ENCODE peak calls at places on chromosome 6, in five cellular contexts. One of them, this sample, is unnamed.

GRCh38 chr6:145704153-145704781 is 31.1 kb downstream of the EPM2A start:
- DNase-seq in colonic mucosa: no peak
- DNase-seq in astrocyte of the cerebellum: no peak
- DNase-seq in pancreas: no peak
- DNase-seq in endodermal cell: no peak
- DNase-seq in this sample: no peak

GRCh38 chr6:2412731-2413130 is 167.3 kb upstream of the GMDS start:
- DNase-seq in colonic mucosa: no peak
- DNase-seq in astrocyte of the cerebellum: peak
- DNase-seq in pancreas: no peak
- DNase-seq in endodermal cell: no peak
- DNase-seq in this sample: no peak

GRCh38 chr6:7271205-7271534 is 41.8 kb downstream of the SSR1 start:
- DNase-seq in colonic mucosa: no peak
- DNase-seq in astrocyte of the cerebellum: no peak
- DNase-seq in pancreas: no peak
- DNase-seq in endodermal cell: no peak
- DNase-seq in this sample: no peak

GRCh38 chr6:42363906-42364859 is 87.5 kb downstream of the TRERF1 start:
- DNase-seq in colonic mucosa: no peak
- DNase-seq in astrocyte of the cerebellum: no peak
- DNase-seq in pancreas: no peak
- DNase-seq in endodermal cell: no peak
- DNase-seq in this sample: no peak

GRCh38 chr6:14533446-14533845 is 415.9 kb downstream of the CD83 start:
- DNase-seq in colonic mucosa: no peak
- DNase-seq in astrocyte of the cerebellum: no peak
- DNase-seq in pancreas: no peak
- DNase-seq in endodermal cell: no peak
- DNase-seq in this sample: no peak

GRCh38 chr6:157853902-157854481 is 30.9 kb downstream of the SNX9 start:
- DNase-seq in colonic mucosa: peak
- DNase-seq in astrocyte of the cerebellum: no peak
- DNase-seq in pancreas: no peak
- DNase-seq in endodermal cell: no peak
- DNase-seq in this sample: no peak

GRCh38 chr6:53483423-53484353 is 61.2 kb downstream of the GCLC start:
- DNase-seq in colonic mucosa: peak
- DNase-seq in astrocyte of the cerebellum: no peak
- DNase-seq in pancreas: no peak
- DNase-seq in endodermal cell: no peak
- DNase-seq in this sample: no peak

GRCh38 chr6:96716221-96716620 is 121.1 kb downstream of the GPR63 start:
- DNase-seq in colonic mucosa: no peak
- DNase-seq in astrocyte of the cerebellum: no peak
- DNase-seq in pancreas: no peak
- DNase-seq in endodermal cell: peak
- DNase-seq in this sample: no peak

GRCh38 chr6:106257195-106257594 is 68.4 kb downstream of the ATG5 start:
- DNase-seq in colonic mucosa: no peak
- DNase-seq in astrocyte of the cerebellum: no peak
- DNase-seq in pancreas: no peak
- DNase-seq in endodermal cell: no peak
- DNase-seq in this sample: no peak

GRCh38 chr6:106724848-106725247 is 95.5 kb downstream of the QRSL1 start:
- DNase-seq in colonic mucosa: no peak
- DNase-seq in astrocyte of the cerebellum: no peak
- DNase-seq in pancreas: no peak
- DNase-seq in endodermal cell: no peak
- DNase-seq in this sample: no peak

GRCh38 chr6:1131285-1132079 is 180.4 kb upstream of the FOXQ1 start:
- DNase-seq in colonic mucosa: no peak
- DNase-seq in astrocyte of the cerebellum: peak
- DNase-seq in pancreas: no peak
- DNase-seq in endodermal cell: no peak
- DNase-seq in this sample: peak

GRCh38 chr6:136334465-136334846 is 44.8 kb upstream of the BCLAF1 start:
- DNase-seq in colonic mucosa: no peak
- DNase-seq in astrocyte of the cerebellum: no peak
- DNase-seq in pancreas: no peak
- DNase-seq in endodermal cell: no peak
- DNase-seq in this sample: no peak

GRCh38 chr6:37785002-37785687 is 34.4 kb upstream of the ZFAND3 start:
- DNase-seq in colonic mucosa: no peak
- DNase-seq in astrocyte of the cerebellum: no peak
- DNase-seq in pancreas: no peak
- DNase-seq in endodermal cell: peak
- DNase-seq in this sample: no peak

GRCh38 chr6:111157412-111157811 is 70.1 kb downstream of the SLC16A10 start:
- DNase-seq in colonic mucosa: no peak
- DNase-seq in astrocyte of the cerebellum: no peak
- DNase-seq in pancreas: no peak
- DNase-seq in endodermal cell: no peak
- DNase-seq in this sample: no peak

GRCh38 chr6:117326396-117326795 is 61.0 kb downstream of the VGLL2 start:
- DNase-seq in colonic mucosa: no peak
- DNase-seq in astrocyte of the cerebellum: no peak
- DNase-seq in pancreas: no peak
- DNase-seq in endodermal cell: no peak
- DNase-seq in this sample: no peak

GRCh38 chr6:112018619-112019416 is 35.1 kb upstream of the CCN6 start:
- DNase-seq in colonic mucosa: no peak
- DNase-seq in astrocyte of the cerebellum: no peak
- DNase-seq in pancreas: no peak
- DNase-seq in endodermal cell: peak
- DNase-seq in this sample: peak

GRCh38 chr6:351011-351866 is 40.3 kb upstream of the IRF4 start:
- DNase-seq in colonic mucosa: no peak
- DNase-seq in astrocyte of the cerebellum: no peak
- DNase-seq in pancreas: no peak
- DNase-seq in endodermal cell: no peak
- DNase-seq in this sample: no peak

GRCh38 chr6:118551063-118551672 is 3.1 kb downstream of the PLN start:
- DNase-seq in colonic mucosa: no peak
- DNase-seq in astrocyte of the cerebellum: peak
- DNase-seq in pancreas: no peak
- DNase-seq in endodermal cell: no peak
- DNase-seq in this sample: peak

GRCh38 chr6:25302677-25303128 is 23.5 kb downstream of the CARMIL1 start:
- DNase-seq in colonic mucosa: no peak
- DNase-seq in astrocyte of the cerebellum: no peak
- DNase-seq in pancreas: no peak
- DNase-seq in endodermal cell: no peak
- DNase-seq in this sample: peak

GRCh38 chr6:165985281-165985925 is 182.2 kb downstream of the TBXT start:
- DNase-seq in colonic mucosa: no peak
- DNase-seq in astrocyte of the cerebellum: no peak
- DNase-seq in pancreas: no peak
- DNase-seq in endodermal cell: no peak
- DNase-seq in this sample: no peak

GRCh38 chr6:4999586-4999985 is 4.3 kb downstream of the RPP40 start:
- DNase-seq in colonic mucosa: no peak
- DNase-seq in astrocyte of the cerebellum: no peak
- DNase-seq in pancreas: no peak
- DNase-seq in endodermal cell: no peak
- DNase-seq in this sample: no peak

GRCh38 chr6:16437984-16438383 is 199.6 kb downstream of the GMPR start:
- DNase-seq in colonic mucosa: no peak
- DNase-seq in astrocyte of the cerebellum: no peak
- DNase-seq in pancreas: no peak
- DNase-seq in endodermal cell: no peak
- DNase-seq in this sample: no peak

GRCh38 chr6:24990227-24990843 is 54.6 kb upstream of the RIPOR2 start:
- DNase-seq in colonic mucosa: no peak
- DNase-seq in astrocyte of the cerebellum: no peak
- DNase-seq in pancreas: no peak
- DNase-seq in endodermal cell: peak
- DNase-seq in this sample: no peak

GRCh38 chr6:169293196-169293595 is 39.5 kb upstream of the THBS2 start:
- DNase-seq in colonic mucosa: no peak
- DNase-seq in astrocyte of the cerebellum: no peak
- DNase-seq in pancreas: no peak
- DNase-seq in endodermal cell: no peak
- DNase-seq in this sample: no peak

GRCh38 chr6:14665827-14666724 is 548.5 kb downstream of the CD83 start:
- DNase-seq in colonic mucosa: no peak
- DNase-seq in astrocyte of the cerebellum: peak
- DNase-seq in pancreas: no peak
- DNase-seq in endodermal cell: no peak
- DNase-seq in this sample: peak

GRCh38 chr6:5059036-5059896 is 25.9 kb upstream of the PPP1R3G start:
- DNase-seq in colonic mucosa: peak
- DNase-seq in astrocyte of the cerebellum: no peak
- DNase-seq in pancreas: no peak
- DNase-seq in endodermal cell: no peak
- DNase-seq in this sample: no peak

GRCh38 chr6:47034421-47034820 is 7.7 kb downstream of the ADGRF1 start:
- DNase-seq in colonic mucosa: no peak
- DNase-seq in astrocyte of the cerebellum: peak
- DNase-seq in pancreas: no peak
- DNase-seq in endodermal cell: no peak
- DNase-seq in this sample: no peak

GRCh38 chr6:42315991-42316378 is 98.3 kb upstream of the MRPS10 start:
- DNase-seq in colonic mucosa: peak
- DNase-seq in astrocyte of the cerebellum: peak
- DNase-seq in pancreas: no peak
- DNase-seq in endodermal cell: peak
- DNase-seq in this sample: peak

GRCh38 chr6:13026557-13026956 is 301.8 kb downstream of the TBC1D7 start:
- DNase-seq in colonic mucosa: no peak
- DNase-seq in astrocyte of the cerebellum: no peak
- DNase-seq in pancreas: no peak
- DNase-seq in endodermal cell: no peak
- DNase-seq in this sample: no peak
- H3K4me3 ChIP-seq in colonic mucosa: no peak
- H3K4me3 ChIP-seq in astrocyte of the cerebellum: no peak
- H3K4me3 ChIP-seq in pancreas: no peak
- H3K4me3 ChIP-seq in endodermal cell: no peak
- H3K4me3 ChIP-seq in this sample: no peak

DNA sequence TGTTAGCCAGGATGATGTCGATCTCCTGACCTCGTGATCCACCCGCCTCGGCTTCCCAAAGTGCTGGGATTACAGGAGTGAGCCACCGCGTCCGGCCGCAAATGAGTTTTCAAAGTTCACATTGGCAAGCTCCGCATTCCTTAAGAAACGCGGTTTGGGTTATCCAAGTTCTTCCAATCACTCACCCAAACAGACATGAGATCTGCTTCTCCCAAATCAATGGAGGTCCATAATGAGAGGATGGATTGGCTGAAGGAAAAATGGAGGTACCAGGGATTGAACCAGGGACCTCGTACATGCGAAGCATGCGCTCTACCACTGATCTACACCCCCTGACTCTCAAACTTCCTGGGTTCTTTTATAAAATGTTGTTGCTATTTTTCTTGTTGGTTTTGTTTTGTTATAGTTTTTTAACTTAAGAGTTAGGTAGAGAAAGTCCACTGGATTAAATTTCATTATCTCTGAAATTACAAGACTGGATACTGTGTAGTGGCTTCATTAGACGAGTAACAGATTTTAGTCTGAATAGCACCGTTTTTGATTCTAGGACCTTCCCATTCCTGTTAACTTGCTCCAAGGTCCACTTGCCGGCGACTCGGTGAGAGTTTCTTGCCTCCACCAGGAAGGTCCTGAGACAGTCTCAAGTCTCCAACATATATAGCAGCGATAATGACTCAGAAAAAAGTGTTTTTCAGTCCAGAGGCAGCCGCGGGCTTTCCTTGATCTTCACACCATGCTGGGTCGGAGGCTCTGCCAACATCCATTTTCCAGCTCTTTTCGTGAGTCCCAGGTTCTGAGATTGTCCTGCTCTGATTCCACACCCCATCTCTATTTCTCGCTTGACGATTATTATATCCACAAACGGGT is 170.2 kb downstream of the GPX5 start:
- DNase-seq in colonic mucosa: no peak
- DNase-seq in astrocyte of the cerebellum: no peak
- DNase-seq in pancreas: no peak
- DNase-seq in endodermal cell: no peak
- DNase-seq in this sample: no peak
- H3K4me3 ChIP-seq in colonic mucosa: no peak
- H3K4me3 ChIP-seq in astrocyte of the cerebellum: peak
- H3K4me3 ChIP-seq in pancreas: no peak
- H3K4me3 ChIP-seq in endodermal cell: no peak
- H3K4me3 ChIP-seq in this sample: no peak

GRCh38 chr6:138465007-138465645 is 34.2 kb downstream of the NHSL1 start:
- DNase-seq in colonic mucosa: no peak
- DNase-seq in astrocyte of the cerebellum: peak
- DNase-seq in pancreas: no peak
- DNase-seq in endodermal cell: no peak
- DNase-seq in this sample: peak
- H3K4me3 ChIP-seq in colonic mucosa: no peak
- H3K4me3 ChIP-seq in astrocyte of the cerebellum: no peak
- H3K4me3 ChIP-seq in pancreas: no peak
- H3K4me3 ChIP-seq in endodermal cell: no peak
- H3K4me3 ChIP-seq in this sample: no peak

DNA sequence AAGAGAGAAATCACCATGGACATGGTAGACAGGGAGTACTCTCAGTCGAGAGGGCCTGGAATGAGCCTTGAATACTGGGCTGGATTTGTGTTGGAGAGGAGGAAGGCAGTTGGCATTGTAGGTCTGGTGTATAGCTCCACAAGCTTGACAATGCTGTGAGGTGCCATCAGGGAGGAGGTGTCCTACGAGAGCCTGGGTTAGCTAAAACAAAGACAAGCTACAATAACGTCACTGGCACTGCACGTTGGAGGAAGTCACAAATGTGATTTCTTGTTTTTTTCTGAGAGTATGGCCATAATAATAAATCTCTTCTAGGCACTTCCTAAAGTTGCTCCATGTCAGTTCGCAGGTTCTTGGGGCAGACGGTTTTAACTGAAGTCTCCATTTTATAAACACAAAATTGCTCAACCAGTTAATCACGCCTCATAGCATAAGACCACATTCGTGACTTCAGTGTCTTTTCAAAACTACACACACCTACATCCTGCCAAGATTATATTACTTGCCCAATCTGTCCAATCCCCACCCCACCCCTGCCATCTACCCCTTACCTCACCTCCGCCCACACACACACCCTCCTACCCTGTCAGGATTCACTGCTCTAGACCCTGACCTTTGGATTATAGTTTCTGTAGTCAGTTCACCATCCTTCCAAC is 4.4 kb upstream of the HLA-DMB start:
- DNase-seq in colonic mucosa: peak
- DNase-seq in astrocyte of the cerebellum: no peak
- DNase-seq in pancreas: no peak
- DNase-seq in endodermal cell: no peak
- DNase-seq in this sample: no peak
- H3K4me3 ChIP-seq in colonic mucosa: no peak
- H3K4me3 ChIP-seq in astrocyte of the cerebellum: no peak
- H3K4me3 ChIP-seq in pancreas: no peak
- H3K4me3 ChIP-seq in endodermal cell: no peak
- H3K4me3 ChIP-seq in this sample: no peak

This sample was measured in AG09309.